ENCODE peak calls at places on chromosome 21, in seven cellular contexts. J is body of pancreas; O is stimulated activated CD8-positive, alpha-beta memory T cell treated with anti-CD3 and anti-CD28 coated beads, Interleukin-2, amount 100 ng/mL, for 48 hours; Q is left cardiac atrium; I is progenitor cell of endocrine pancreas; U is brain microvascular endothelial cell; P is fibroblast of pulmonary artery. W is an unnamed sample.

GRCh38 chr21:42559326-42559725 is 45.7 kb downstream of the SLC37A1 start:
- DNase-seq in J (no peak), O (no peak), Q (peak; percentile 11), I (no peak), U (no peak), P (no peak), W (no peak)

GRCh38 chr21:28427356-28428022 is 565.2 kb downstream of the LTN1 start:
- DNase-seq in J (no peak), O (no peak), Q (no peak), I (no peak), U (no peak), P (peak; percentile 57), W (peak; percentile 45)

GRCh38 chr21:43810505-43811261 is 21.3 kb downstream of the RRP1 start:
- DNase-seq in J (peak; percentile 88), O (peak; percentile 90), Q (peak; percentile 86), I (peak; percentile 97), U (peak; percentile 35), P (peak; percentile 64), W (peak; percentile 41)

GRCh38 chr21:33685613-33686197 is 43.4 kb downstream of the ITSN1 start:
- DNase-seq in J (no peak), O (no peak), Q (no peak), I (no peak), U (peak; percentile 41), P (peak; percentile 61), W (peak; percentile 63)

GRCh38 chr21:42106425-42106824 is 35.3 kb downstream of the UMODL1 start:
- DNase-seq in J (no peak), O (no peak), Q (no peak), I (no peak), U (no peak), P (no peak), W (no peak)

GRCh38 chr21:22468893-22469292 is 1470.7 kb downstream of the NCAM2 start:
- DNase-seq in J (no peak), O (no peak), Q (no peak), I (no peak), U (no peak), P (no peak), W (no peak)

GRCh38 chr21:45847870-45848269 is 133.7 kb upstream of the COL6A1 start:
- DNase-seq in J (no peak), O (no peak), Q (no peak), I (no peak), U (no peak), P (no peak), W (no peak)

GRCh38 chr21:45580576-45581321 is 38.5 kb upstream of the SLC19A1 start:
- DNase-seq in J (no peak), O (no peak), Q (no peak), I (no peak), U (no peak), P (no peak), W (no peak)

GRCh38 chr21:41316641-41317392 is at the start of gene FAM3B:
- DNase-seq in J (peak; percentile 90), O (no peak), Q (no peak), I (peak; percentile 60), U (no peak), P (no peak), W (no peak)

GRCh38 chr21:20997633-20998455 is at the start of gene NCAM2:
- DNase-seq in J (peak; percentile 83), O (peak; percentile 37), Q (peak; percentile 80), I (peak; percentile 59), U (peak; percentile 10), P (peak; percentile 81), W (peak; percentile 66)

GRCh38 chr21:37358392-37358791 is 8.2 kb upstream of the DYRK1A start:
- DNase-seq in J (no peak), O (no peak), Q (no peak), I (no peak), U (no peak), P (peak; percentile 39), W (no peak)

GRCh38 chr21:44643911-44644310 is 2.3 kb upstream of the KRTAP10-11 start:
- DNase-seq in J (no peak), O (no peak), Q (no peak), I (no peak), U (no peak), P (no peak), W (no peak)

GRCh38 chr21:32524010-32524719 is 61.2 kb downstream of the TCP10L start:
- DNase-seq in J (no peak), O (no peak), Q (peak; percentile 76), I (no peak), U (peak; percentile 64), P (peak; percentile 96), W (peak; percentile 36)

GRCh38 chr21:31484219-31484618 is 140.2 kb upstream of the TIAM1 start:
- DNase-seq in J (no peak), O (no peak), Q (no peak), I (no peak), U (no peak), P (no peak), W (no peak)

GRCh38 chr21:31497939-31498338 is 153.9 kb upstream of the TIAM1 start:
- DNase-seq in J (no peak), O (no peak), Q (no peak), I (no peak), U (no peak), P (no peak), W (no peak)

GRCh38 chr21:27339902-27340301 is 373.0 kb upstream of the ADAMTS5 start:
- DNase-seq in J (no peak), O (no peak), Q (no peak), I (no peak), U (no peak), P (no peak), W (peak; percentile 62)

GRCh38 chr21:27827972-27828371 is 861.1 kb upstream of the ADAMTS5 start:
- DNase-seq in J (no peak), O (no peak), Q (no peak), I (no peak), U (no peak), P (no peak), W (no peak)

GRCh38 chr21:16264314-16264713 is 534.5 kb downstream of the USP25 start:
- DNase-seq in J (no peak), O (no peak), Q (no peak), I (no peak), U (no peak), P (peak; percentile 24), W (no peak)

GRCh38 chr21:27269646-27270045 is 302.8 kb upstream of the ADAMTS5 start:
- DNase-seq in J (no peak), O (no peak), Q (no peak), I (no peak), U (peak; percentile 94), P (peak; percentile 90), W (peak; percentile 100)

GRCh38 chr21:34072145-34073031 is 990 bp upstream of the MRPS6 start:
- DNase-seq in J (peak; percentile 78), O (peak; percentile 7), Q (peak; percentile 55), I (no peak), U (no peak), P (no peak), W (peak; percentile 51)

GRCh38 chr21:21184771-21185528 is 186.7 kb downstream of the NCAM2 start:
- DNase-seq in J (no peak), O (no peak), Q (no peak), I (no peak), U (no peak), P (no peak), W (no peak)

GRCh38 chr21:43369596-43370090 is 57.3 kb downstream of the SIK1 start:
- DNase-seq in J (no peak), O (no peak), Q (no peak), I (no peak), U (no peak), P (no peak), W (no peak)

GRCh38 chr21:25179116-25179515 is 428.2 kb downstream of the MRPL39 start:
- DNase-seq in J (no peak), O (no peak), Q (no peak), I (no peak), U (no peak), P (peak; percentile 36), W (no peak)

GRCh38 chr21:37536616-37537278 is 170.2 kb downstream of the DYRK1A start:
- DNase-seq in J (no peak), O (no peak), Q (no peak), I (no peak), U (no peak), P (peak; percentile 13), W (peak; percentile 29)

GRCh38 chr21:25999935-26000582 is 170.5 kb downstream of the APP start:
- DNase-seq in J (no peak), O (no peak), Q (no peak), I (no peak), U (no peak), P (no peak), W (no peak)

GRCh38 chr21:30839304-30839703 is 9.7 kb upstream of the KRTAP7-1 start:
- DNase-seq in J (peak; percentile 65), O (no peak), Q (no peak), I (peak; percentile 33), U (peak; percentile 4), P (peak; percentile 0), W (no peak)

GRCh38 chr21:28221984-28222383 is 770.7 kb downstream of the LTN1 start:
- DNase-seq in J (no peak), O (no peak), Q (no peak), I (no peak), U (no peak), P (no peak), W (no peak)

GRCh38 chr21:40548134-40548533 is 298.8 kb downstream of the DSCAM start:
- DNase-seq in J (no peak), O (no peak), Q (no peak), I (no peak), U (no peak), P (no peak), W (no peak)

GRCh38 chr21:39633043-39633442 is 20.3 kb downstream of the B3GALT5 start:
- DNase-seq in J (no peak), O (no peak), Q (no peak), I (no peak), U (peak; percentile 36), P (no peak), W (peak; percentile 66)

GRCh38 chr21:32599146-32599925 is 12.8 kb downstream of the CFAP298 start:
- DNase-seq in J (peak; percentile 16), O (no peak), Q (no peak), I (no peak), U (no peak), P (no peak), W (no peak)

GRCh38 chr21:30434033-30434631 is 4.1 kb downstream of the KRTAP13-4 start:
- DNase-seq in J (peak; percentile 41), O (no peak), Q (no peak), I (peak; percentile 16), U (peak; percentile 20), P (peak; percentile 42), W (peak; percentile 1)

GRCh38 chr21:46317710-46318463 is 5.8 kb downstream of the C21orf58 start:
- DNase-seq in J (peak; percentile 58), O (no peak), Q (peak; percentile 48), I (no peak), U (no peak), P (no peak), W (no peak)

GRCh38 chr21:19029816-19030215 is 626.2 kb upstream of the TMPRSS15 start:
- DNase-seq in J (no peak), O (no peak), Q (no peak), I (no peak), U (no peak), P (no peak), W (peak; percentile 51)

GRCh38 chr21:38095220-38095619 is 161.6 kb upstream of the KCNJ15 start:
- DNase-seq in J (no peak), O (no peak), Q (no peak), I (no peak), U (peak; percentile 6), P (no peak), W (peak; percentile 25)

GRCh38 chr21:42384999-42385398 is 10.9 kb downstream of the TMPRSS3 start:
- DNase-seq in J (no peak), O (no peak), Q (no peak), I (no peak), U (no peak), P (no peak), W (no peak)

GRCh38 chr21:46585191-46585953 is 19.5 kb downstream of the S100B start:
- DNase-seq in J (no peak), O (no peak), Q (no peak), I (no peak), U (no peak), P (no peak), W (no peak)